ENCODE peak calls at places on chromosome 21, in four cellular contexts. One of them, this sample, is unnamed.

GRCh38 chr21:43302769-43303168 is 124.2 kb downstream of the SIK1 start:
- DNase-seq in SK-N-SH: no peak
- DNase-seq in HFF-Myc: no peak
- DNase-seq in cardiac muscle cell: no peak
- DNase-seq in this sample: peak; percentile 7

GRCh38 chr21:41598561-41599511 is 90.9 kb upstream of the TMPRSS2 start:
- DNase-seq in SK-N-SH: no peak
- DNase-seq in HFF-Myc: no peak
- DNase-seq in cardiac muscle cell: no peak
- DNase-seq in this sample: no peak

GRCh38 chr21:17114019-17114418 is 398.8 kb upstream of the CXADR start:
- DNase-seq in SK-N-SH: no peak
- DNase-seq in HFF-Myc: no peak
- DNase-seq in cardiac muscle cell: no peak
- DNase-seq in this sample: no peak

GRCh38 chr21:24290151-24290833 is 1317.0 kb downstream of the MRPL39 start:
- DNase-seq in SK-N-SH: no peak
- DNase-seq in HFF-Myc: no peak
- DNase-seq in cardiac muscle cell: no peak
- DNase-seq in this sample: no peak

GRCh38 chr21:46550511-46550941 is 54.4 kb downstream of the S100B start:
- DNase-seq in SK-N-SH: no peak
- DNase-seq in HFF-Myc: no peak
- DNase-seq in cardiac muscle cell: no peak
- DNase-seq in this sample: no peak

GRCh38 chr21:42234464-42235241 is 15.7 kb downstream of the ABCG1 start:
- DNase-seq in SK-N-SH: peak; percentile 92
- DNase-seq in HFF-Myc: no peak
- DNase-seq in cardiac muscle cell: peak; percentile 87
- DNase-seq in this sample: peak; percentile 90

GRCh38 chr21:19034041-19034440 is 630.5 kb upstream of the TMPRSS15 start:
- DNase-seq in SK-N-SH: no peak
- DNase-seq in HFF-Myc: no peak
- DNase-seq in cardiac muscle cell: no peak
- DNase-seq in this sample: no peak

GRCh38 chr21:31318971-31319370 is 25.1 kb downstream of the TIAM1 start:
- DNase-seq in SK-N-SH: no peak
- DNase-seq in HFF-Myc: no peak
- DNase-seq in cardiac muscle cell: no peak
- DNase-seq in this sample: no peak

GRCh38 chr21:20388400-20388799 is 609.8 kb upstream of the NCAM2 start:
- DNase-seq in SK-N-SH: no peak
- DNase-seq in HFF-Myc: no peak
- DNase-seq in cardiac muscle cell: no peak
- DNase-seq in this sample: no peak
- TF ChIP-seq CTCF in SK-N-SH: no peak
- TF ChIP-seq CTCF in HFF-Myc: no peak
- TF ChIP-seq CTCF in cardiac muscle cell: no peak
- TF ChIP-seq CTCF in this sample: no peak

GRCh38 chr21:38376693-38377092 is 119.9 kb downstream of the KCNJ15 start:
- DNase-seq in SK-N-SH: no peak
- DNase-seq in HFF-Myc: no peak
- DNase-seq in cardiac muscle cell: no peak
- DNase-seq in this sample: no peak

GRCh38 chr21:38379171-38379570 is 119.1 kb downstream of the ERG start:
- DNase-seq in SK-N-SH: no peak
- DNase-seq in HFF-Myc: no peak
- DNase-seq in cardiac muscle cell: no peak
- DNase-seq in this sample: no peak

GRCh38 chr21:38380391-38381137 is 117.7 kb downstream of the ERG start:
- DNase-seq in SK-N-SH: peak; percentile 40
- DNase-seq in HFF-Myc: no peak
- DNase-seq in cardiac muscle cell: no peak
- DNase-seq in this sample: no peak

GRCh38 chr21:38376235-38376634 is 119.4 kb downstream of the KCNJ15 start:
- DNase-seq in SK-N-SH: no peak
- DNase-seq in HFF-Myc: no peak
- DNase-seq in cardiac muscle cell: no peak
- DNase-seq in this sample: no peak

GRCh38 chr21:38377165-38378093 is 120.6 kb downstream of the KCNJ15 start:
- DNase-seq in SK-N-SH: peak; percentile 30
- DNase-seq in HFF-Myc: no peak
- DNase-seq in cardiac muscle cell: no peak
- DNase-seq in this sample: no peak
- TF ChIP-seq CTCF in SK-N-SH: no peak
- TF ChIP-seq CTCF in HFF-Myc: no peak
- TF ChIP-seq CTCF in cardiac muscle cell: no peak
- TF ChIP-seq CTCF in this sample: no peak

GRCh38 chr21:38699048-38699447 is 106.7 kb upstream of the ETS2 start:
- DNase-seq in SK-N-SH: no peak
- DNase-seq in HFF-Myc: no peak
- DNase-seq in cardiac muscle cell: no peak
- DNase-seq in this sample: peak; percentile 22
- TF ChIP-seq CTCF in SK-N-SH: peak; percentile 24
- TF ChIP-seq CTCF in HFF-Myc: peak; percentile 45
- TF ChIP-seq CTCF in cardiac muscle cell: peak; percentile 42
- TF ChIP-seq CTCF in this sample: peak; percentile 27

GRCh38 chr21:37917612-37918011 is 1.4 kb upstream of the KCNJ6 start:
- DNase-seq in SK-N-SH: no peak
- DNase-seq in HFF-Myc: no peak
- DNase-seq in cardiac muscle cell: no peak
- DNase-seq in this sample: no peak

GRCh38 chr21:37914211-37914900 is 1.9 kb downstream of the KCNJ6 start:
- DNase-seq in SK-N-SH: peak; percentile 11
- DNase-seq in HFF-Myc: no peak
- DNase-seq in cardiac muscle cell: peak; percentile 84
- DNase-seq in this sample: peak; percentile 28

GRCh38 chr21:37915941-37916794 is at the start of gene KCNJ6:
- DNase-seq in SK-N-SH: peak; percentile 87
- DNase-seq in HFF-Myc: no peak
- DNase-seq in cardiac muscle cell: peak; percentile 87
- DNase-seq in this sample: peak; percentile 93

GRCh38 chr21:37915516-37915915 is 741 bp downstream of the KCNJ6 start:
- DNase-seq in SK-N-SH: peak; percentile 72
- DNase-seq in HFF-Myc: no peak
- DNase-seq in cardiac muscle cell: peak; percentile 3
- DNase-seq in this sample: peak; percentile 72

GRCh38 chr21:37916795-37917142 is 512 bp upstream of the KCNJ6 start:
- DNase-seq in SK-N-SH: peak; percentile 57
- DNase-seq in HFF-Myc: no peak
- DNase-seq in cardiac muscle cell: peak; percentile 70
- DNase-seq in this sample: peak; percentile 90
- TF ChIP-seq CTCF in SK-N-SH: no peak
- TF ChIP-seq CTCF in HFF-Myc: no peak
- TF ChIP-seq CTCF in cardiac muscle cell: no peak
- TF ChIP-seq CTCF in this sample: no peak

GRCh38 chr21:32578107-32578691 is 7.1 kb downstream of the TCP10L start:
- DNase-seq in SK-N-SH: peak; percentile 44
- DNase-seq in HFF-Myc: no peak
- DNase-seq in cardiac muscle cell: peak; percentile 11
- DNase-seq in this sample: no peak
- TF ChIP-seq CTCF in SK-N-SH: peak; percentile 48
- TF ChIP-seq CTCF in HFF-Myc: peak; percentile 45
- TF ChIP-seq CTCF in cardiac muscle cell: peak; percentile 36
- TF ChIP-seq CTCF in this sample: no peak

GRCh38 chr21:30257773-30258172 is 25.0 kb downstream of the KRTAP24-1 start:
- DNase-seq in SK-N-SH: peak; percentile 10
- DNase-seq in HFF-Myc: peak; percentile 9
- DNase-seq in cardiac muscle cell: peak; percentile 62
- DNase-seq in this sample: no peak
- TF ChIP-seq CTCF in SK-N-SH: peak; percentile 47
- TF ChIP-seq CTCF in HFF-Myc: peak; percentile 27
- TF ChIP-seq CTCF in cardiac muscle cell: peak; percentile 50
- TF ChIP-seq CTCF in this sample: peak; percentile 73

GRCh38 chr21:21463456-21463855 is 465.2 kb downstream of the NCAM2 start:
- DNase-seq in SK-N-SH: no peak
- DNase-seq in HFF-Myc: no peak
- DNase-seq in cardiac muscle cell: no peak
- DNase-seq in this sample: no peak

GRCh38 chr21:21458124-21458631 is 460.0 kb downstream of the NCAM2 start:
- DNase-seq in SK-N-SH: no peak
- DNase-seq in HFF-Myc: no peak
- DNase-seq in cardiac muscle cell: no peak
- DNase-seq in this sample: no peak

GRCh38 chr21:21464691-21465090 is 466.5 kb downstream of the NCAM2 start:
- DNase-seq in SK-N-SH: no peak
- DNase-seq in HFF-Myc: no peak
- DNase-seq in cardiac muscle cell: no peak
- DNase-seq in this sample: no peak

GRCh38 chr21:21457077-21457476 is 458.9 kb downstream of the NCAM2 start:
- DNase-seq in SK-N-SH: no peak
- DNase-seq in HFF-Myc: no peak
- DNase-seq in cardiac muscle cell: no peak
- DNase-seq in this sample: no peak

DNA sequence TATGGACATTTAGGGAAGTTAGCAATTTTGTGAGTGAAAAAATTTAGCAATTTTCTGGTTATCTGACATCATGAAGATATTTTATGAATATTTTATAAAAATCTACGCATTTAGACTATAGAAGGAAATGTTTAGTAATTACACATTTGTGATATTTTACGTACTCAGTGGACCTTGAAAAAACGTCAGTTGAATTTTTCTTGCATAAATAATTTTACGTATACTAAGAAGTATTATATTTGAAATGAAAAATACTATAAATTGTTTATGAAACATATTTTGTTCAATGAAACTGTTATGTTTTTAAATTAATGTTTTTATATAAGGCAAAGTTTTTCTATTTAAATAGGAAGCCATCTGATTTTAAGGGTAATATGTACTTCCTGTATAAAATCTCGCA is 462.8 kb downstream of the NCAM2 start:
- DNase-seq in SK-N-SH: no peak
- DNase-seq in HFF-Myc: no peak
- DNase-seq in cardiac muscle cell: no peak
- DNase-seq in this sample: no peak
- TF ChIP-seq CTCF in SK-N-SH: no peak
- TF ChIP-seq CTCF in HFF-Myc: no peak
- TF ChIP-seq CTCF in cardiac muscle cell: no peak
- TF ChIP-seq CTCF in this sample: no peak

GRCh38 chr21:44508711-44509445 is 31.1 kb downstream of the KRTAP10-1 start:
- DNase-seq in SK-N-SH: no peak
- DNase-seq in HFF-Myc: no peak
- DNase-seq in cardiac muscle cell: no peak
- DNase-seq in this sample: no peak

GRCh38 chr21:44508426-44508710 is 31.6 kb downstream of the KRTAP10-1 start:
- DNase-seq in SK-N-SH: no peak
- DNase-seq in HFF-Myc: no peak
- DNase-seq in cardiac muscle cell: no peak
- DNase-seq in this sample: peak; percentile 8

GRCh38 chr21:44510508-44511218 is 29.3 kb downstream of the KRTAP10-1 start:
- DNase-seq in SK-N-SH: peak; percentile 83
- DNase-seq in HFF-Myc: no peak
- DNase-seq in cardiac muscle cell: peak; percentile 79
- DNase-seq in this sample: peak; percentile 85

GRCh38 chr21:44510109-44510507 is 29.9 kb downstream of the KRTAP10-1 start:
- DNase-seq in SK-N-SH: no peak
- DNase-seq in HFF-Myc: no peak
- DNase-seq in cardiac muscle cell: no peak
- DNase-seq in this sample: peak; percentile 2

GRCh38 chr21:44509539-44509938 is 30.5 kb downstream of the KRTAP10-1 start:
- DNase-seq in SK-N-SH: peak; percentile 71
- DNase-seq in HFF-Myc: no peak
- DNase-seq in cardiac muscle cell: no peak
- DNase-seq in this sample: no peak
- TF ChIP-seq CTCF in SK-N-SH: peak; percentile 35
- TF ChIP-seq CTCF in HFF-Myc: no peak
- TF ChIP-seq CTCF in cardiac muscle cell: no peak
- TF ChIP-seq CTCF in this sample: no peak